ENCODE peak calls at places on chromosomes 5 and 9, in five cellular contexts. P, H, A, J and F are unnamed samples.

GRCh38 chr9:96844040-96844439 is 10.3 kb downstream of the ZNF782 start:
- DNase-seq in P (no peak), H (no peak), A (no peak), J (no peak), F (no peak)

GRCh38 chr5:124604419-124604818 is 142.0 kb downstream of the ZNF608 start:
- DNase-seq in P (no peak), H (peak; percentile 34), A (no peak), J (no peak), F (no peak)

GRCh38 chr9:114968710-114969109 is 38.3 kb upstream of the TNFSF8 start:
- DNase-seq in P (no peak), H (no peak), A (peak; percentile 35), J (no peak), F (no peak)

GRCh38 chr5:134255418-134256150 is 29.7 kb upstream of the PPP2CA start:
- DNase-seq in P (no peak), H (no peak), A (no peak), J (no peak), F (no peak)

GRCh38 chr9:136057236-136058151 is 37.6 kb downstream of the NACC2 start:
- DNase-seq in P (no peak), H (no peak), A (no peak), J (peak; percentile 59), F (no peak)

GRCh38 chr9:79471577-79472543 is 99.9 kb upstream of the TLE4 start:
- DNase-seq in P (no peak), H (no peak), A (no peak), J (no peak), F (peak; percentile 68)

GRCh38 chr9:137030528-137030927 is 1.4 kb downstream of the FUT7 start:
- DNase-seq in P (peak; percentile 42), H (no peak), A (no peak), J (no peak), F (no peak)

GRCh38 chr5:132225165-132226032 is 2.3 kb downstream of the P4HA2 start:
- DNase-seq in P (no peak), H (no peak), A (no peak), J (no peak), F (no peak)

GRCh38 chr9:4430492-4431261 is 59.6 kb upstream of the SLC1A1 start:
- DNase-seq in P (no peak), H (no peak), A (no peak), J (no peak), F (no peak)

GRCh38 chr5:21688655-21689054 is 1164.5 kb downstream of the CDH12 start:
- DNase-seq in P (no peak), H (no peak), A (no peak), J (no peak), F (no peak)

GRCh38 chr9:21825637-21826036 is 23.2 kb downstream of the MTAP start:
- DNase-seq in P (no peak), H (no peak), A (no peak), J (no peak), F (no peak)

GRCh38 chr9:81605154-81605670 is 84.1 kb downstream of the TLE1 start:
- DNase-seq in P (no peak), H (peak; percentile 65), A (no peak), J (no peak), F (no peak)

GRCh38 chr5:110335361-110336046 is 391.0 kb downstream of the TMEM232 start:
- DNase-seq in P (no peak), H (no peak), A (no peak), J (no peak), F (no peak)

GRCh38 chr9:86644315-86645034 is 290.3 kb upstream of the TUT7 start:
- DNase-seq in P (no peak), H (no peak), A (peak; percentile 13), J (no peak), F (no peak)
- TF ChIP-seq SUZ12 in P (no peak), H (no peak), A (no peak), J (no peak), F (no peak)

GRCh38 chr5:64147379-64147778 is 18.3 kb upstream of the RNF180 start:
- DNase-seq in P (no peak), H (no peak), A (no peak), J (no peak), F (no peak)

GRCh38 chr5:64144429-64145215 is 21.0 kb upstream of the RNF180 start:
- DNase-seq in P (no peak), H (no peak), A (no peak), J (no peak), F (no peak)

GRCh38 chr5:64149268-64149667 is 16.4 kb upstream of the RNF180 start:
- DNase-seq in P (no peak), H (no peak), A (no peak), J (no peak), F (no peak)

GRCh38 chr5:64149857-64150521 is 15.7 kb upstream of the RNF180 start:
- DNase-seq in P (no peak), H (no peak), A (no peak), J (no peak), F (no peak)

DNA sequence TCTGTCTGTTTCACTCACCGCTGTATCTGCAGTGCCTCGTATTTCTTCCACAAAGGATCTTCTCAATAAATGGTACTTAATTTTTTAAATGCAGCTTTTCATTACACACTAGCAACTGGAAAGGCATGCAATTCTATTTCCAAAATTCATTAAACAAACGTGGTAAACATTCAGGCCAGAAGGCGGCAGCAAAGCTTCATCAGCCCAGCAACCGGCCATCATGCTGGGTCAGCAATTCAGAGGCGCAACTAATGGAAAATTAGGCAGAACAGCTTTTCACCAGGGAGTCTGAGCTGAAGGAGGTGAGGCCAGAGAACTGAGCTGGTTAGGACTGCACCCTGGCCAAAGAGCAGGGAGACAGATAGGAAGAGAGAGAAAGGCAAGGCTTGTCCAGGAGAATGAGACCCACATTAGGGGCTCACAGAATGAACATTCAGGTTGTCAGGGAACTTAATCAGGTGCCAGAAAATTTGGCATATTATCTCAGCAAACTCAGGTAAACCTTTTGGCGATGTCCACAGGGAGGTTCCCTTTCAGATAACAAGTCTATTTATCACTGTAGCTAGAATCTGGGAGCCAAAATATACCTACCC is 17.7 kb upstream of the RNF180 start:
- DNase-seq in P (no peak), H (peak; percentile 7), A (no peak), J (peak; percentile 74), F (peak; percentile 60)
- TF ChIP-seq SUZ12 in P (no peak), H (no peak), A (no peak), J (no peak), F (no peak)

DNA sequence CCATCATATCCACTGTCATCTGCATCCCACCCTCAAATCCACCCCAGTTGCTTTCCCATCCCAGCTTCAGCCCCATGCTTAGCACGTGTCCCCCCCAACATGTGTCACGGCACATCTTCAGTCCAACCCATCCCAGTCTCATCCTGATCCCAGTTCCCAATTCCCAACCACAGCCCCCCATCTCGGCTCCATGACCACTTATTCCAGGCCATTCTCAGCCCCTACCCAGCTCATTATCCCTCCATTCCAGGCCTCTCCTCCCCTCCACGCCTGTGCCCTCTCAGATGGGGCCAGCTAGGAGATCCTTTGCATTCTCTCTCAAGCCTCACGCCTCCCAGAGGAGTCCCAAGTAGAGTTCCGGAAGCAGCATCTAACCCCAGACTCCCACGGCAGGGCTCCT is 660 bp upstream of the DBN1 start:
- DNase-seq in P (no peak), H (no peak), A (no peak), J (no peak), F (no peak)
- TF ChIP-seq SUZ12 in P (no peak), H (no peak), A (no peak), J (no peak), F (no peak)

GRCh38 chr9:70677336-70677735 is 262.9 kb upstream of the KLF9 start:
- DNase-seq in P (no peak), H (no peak), A (no peak), J (no peak), F (no peak)

GRCh38 chr9:70668751-70669150 is 254.3 kb upstream of the KLF9 start:
- DNase-seq in P (no peak), H (no peak), A (no peak), J (no peak), F (no peak)

GRCh38 chr9:70673844-70674243 is 259.4 kb upstream of the KLF9 start:
- DNase-seq in P (no peak), H (no peak), A (no peak), J (no peak), F (no peak)

GRCh38 chr9:70675868-70676370 is 261.5 kb upstream of the KLF9 start:
- DNase-seq in P (no peak), H (no peak), A (no peak), J (no peak), F (no peak)

GRCh38 chr9:70672136-70672535 is 257.7 kb upstream of the KLF9 start:
- DNase-seq in P (no peak), H (no peak), A (no peak), J (no peak), F (no peak)
- TF ChIP-seq SUZ12 in P (no peak), H (no peak), A (no peak), J (no peak), F (no peak)

GRCh38 chr5:33737697-33738096 is 154.1 kb downstream of the ADAMTS12 start:
- DNase-seq in P (no peak), H (no peak), A (no peak), J (no peak), F (no peak)
- TF ChIP-seq SUZ12 in P (no peak), H (no peak), A (no peak), J (no peak), F (no peak)

GRCh38 chr9:94167055-94167346 is 82.7 kb downstream of the PTPDC1 start:
- DNase-seq in P (no peak), H (peak; percentile 79), A (no peak), J (no peak), F (no peak)
- TF ChIP-seq SUZ12 in P (no peak), H (no peak), A (no peak), J (no peak), F (no peak)

DNA sequence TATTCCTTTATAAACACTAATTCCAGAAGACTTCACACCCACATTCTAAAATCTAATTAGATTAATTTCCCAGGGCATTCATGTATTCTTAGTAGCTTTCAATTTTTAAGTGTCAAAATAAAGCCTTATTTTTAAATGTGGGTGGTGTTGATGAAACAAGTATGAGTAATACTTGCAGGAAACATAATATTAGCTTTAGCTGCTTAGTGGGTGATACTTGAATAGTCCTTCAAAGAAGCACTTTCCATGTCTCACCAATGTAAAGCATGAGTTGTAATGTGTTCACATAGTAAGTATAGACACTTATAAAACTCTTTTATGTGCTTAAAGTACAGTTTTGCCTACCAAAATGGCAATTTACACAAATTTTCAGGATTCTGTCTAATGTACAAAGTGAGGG is 6.9 kb downstream of the FNBP1 start:
- DNase-seq in P (no peak), H (no peak), A (no peak), J (no peak), F (no peak)
- TF ChIP-seq SUZ12 in P (no peak), H (no peak), A (no peak), J (no peak), F (no peak)